ENCODE peak calls at places on chromosome 2, in five cellular contexts. A, M, U, E and W are unnamed samples. For H3K9me3, the result is how much of the 10 kb centered on the place peaks cover.

GRCh38 chr2:113198790-113199612 is 25.2 kb downstream of the PSD4 start:
- DNase-seq in A (no peak), M (peak), U (peak), E (peak), W (no peak)

GRCh38 chr2:107591541-107591940 is 235.2 kb upstream of the RGPD4 start:
- DNase-seq in A (no peak), M (no peak), U (no peak), E (peak), W (no peak)

GRCh38 chr2:110745048-110745447 is 12.7 kb downstream of the ACOXL start:
- DNase-seq in A (no peak), M (no peak), U (no peak), E (no peak), W (no peak)

GRCh38 chr2:98093146-98093545 is 6.2 kb downstream of the VWA3B start:
- DNase-seq in A (no peak), M (no peak), U (no peak), E (no peak), W (no peak)

GRCh38 chr2:149000168-149000938 is 38.1 kb upstream of the LYPD6B start:
- DNase-seq in A (no peak), M (no peak), U (no peak), E (peak), W (no peak)

GRCh38 chr2:20609349-20609994 is 41.4 kb downstream of the HS1BP3 start:
- DNase-seq in A (no peak), M (peak), U (peak), E (peak), W (no peak)

GRCh38 chr2:136424112-136424511 is 306.2 kb upstream of the CXCR4 start:
- DNase-seq in A (no peak), M (no peak), U (no peak), E (no peak), W (no peak)

GRCh38 chr2:148998831-148999200 is 39.7 kb upstream of the LYPD6B start:
- DNase-seq in A (no peak), M (no peak), U (no peak), E (no peak), W (no peak)

GRCh38 chr2:187302146-187302545 is 145.9 kb downstream of the CALCRL start:
- DNase-seq in A (no peak), M (peak), U (no peak), E (no peak), W (no peak)

GRCh38 chr2:234716271-234716670 is 219.4 kb upstream of the ARL4C start:
- DNase-seq in A (no peak), M (no peak), U (no peak), E (no peak), W (no peak)

GRCh38 chr2:85189606-85190270 is 56.5 kb downstream of the TCF7L1 start:
- DNase-seq in A (no peak), M (no peak), U (no peak), E (no peak), W (no peak)

GRCh38 chr2:208064220-208064951 is 39.1 kb upstream of the PLEKHM3 start:
- DNase-seq in A (no peak), M (no peak), U (no peak), E (peak), W (peak)

GRCh38 chr2:20213651-20214565 is 11.0 kb downstream of the SDC1 start:
- DNase-seq in A (no peak), M (no peak), U (peak), E (no peak), W (no peak)

GRCh38 chr2:175864131-175864728 is 137.8 kb downstream of the LNPK start:
- DNase-seq in A (no peak), M (no peak), U (no peak), E (no peak), W (no peak)

GRCh38 chr2:241136191-241136590 is 13.1 kb downstream of the PASK start:
- DNase-seq in A (no peak), M (no peak), U (no peak), E (no peak), W (no peak)

GRCh38 chr2:128503358-128504241 is 184.9 kb upstream of the HS6ST1 start:
- DNase-seq in A (no peak), M (peak), U (peak), E (no peak), W (no peak)

GRCh38 chr2:228417966-228418365 is 236.5 kb upstream of the SPHKAP start:
- DNase-seq in A (no peak), M (no peak), U (no peak), E (peak), W (no peak)

GRCh38 chr2:34547340-34547739 is 948.2 kb upstream of the FAM98A start:
- DNase-seq in A (no peak), M (no peak), U (peak), E (no peak), W (no peak)

GRCh38 chr2:106344302-106344701 is 123.9 kb downstream of the RGPD3 start:
- DNase-seq in A (no peak), M (no peak), U (no peak), E (no peak), W (no peak)

GRCh38 chr2:60957643-60958042 is 59.9 kb upstream of the PEX13 start:
- DNase-seq in A (no peak), M (peak), U (no peak), E (no peak), W (peak)

GRCh38 chr2:119371111-119371510 is 4.3 kb downstream of the DBI start:
- DNase-seq in A (no peak), M (no peak), U (peak), E (no peak), W (no peak)

GRCh38 chr2:224816816-224817215 is 100.7 kb upstream of the CCDC195 start:
- DNase-seq in A (no peak), M (peak), U (no peak), E (peak), W (peak)

GRCh38 chr2:5549061-5549601 is 143.1 kb upstream of the SOX11 start:
- DNase-seq in A (no peak), M (no peak), U (no peak), E (no peak), W (no peak)

GRCh38 chr2:76314621-76315020 is 603.9 kb upstream of the GCFC2 start:
- DNase-seq in A (no peak), M (no peak), U (no peak), E (no peak), W (no peak)
- H3K9me3 ChIP-seq in A (under half), M (under half), U (under half), E (under half), W (under half)

DNA sequence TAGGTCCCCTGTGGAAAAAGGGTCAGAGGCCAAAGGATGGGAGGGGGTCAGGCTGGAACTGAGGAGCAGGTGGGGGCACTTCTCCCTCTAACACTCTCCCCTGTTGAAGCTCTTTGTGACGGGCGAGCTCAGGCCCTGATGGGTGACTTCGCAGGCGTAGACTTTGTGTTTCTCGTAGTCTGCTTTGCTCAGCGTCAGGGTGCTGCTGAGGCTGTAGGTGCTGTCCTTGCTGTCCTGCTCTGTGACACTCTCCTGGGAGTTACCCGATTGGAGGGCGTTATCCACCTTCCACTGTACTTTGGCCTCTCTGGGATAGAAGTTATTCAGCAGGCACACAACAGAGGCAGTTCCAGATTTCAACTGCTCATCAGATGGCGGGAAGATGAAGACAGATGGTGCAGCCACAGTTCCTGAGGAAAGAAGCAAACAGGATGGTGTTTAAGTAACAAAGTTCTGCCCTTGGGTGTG is 165.8 kb downstream of the RPIA start:
- DNase-seq in A (peak), M (no peak), U (no peak), E (no peak), W (no peak)
- H3K9ac ChIP-seq in A (peak), M (no peak), U (no peak), E (no peak), W (no peak)

GRCh38 chr2:3110555-3110954 is 267.1 kb downstream of the EIPR1 start:
- DNase-seq in A (no peak), M (no peak), U (no peak), E (no peak), W (no peak)

GRCh38 chr2:3105814-3106569 is 271.6 kb downstream of the EIPR1 start:
- DNase-seq in A (no peak), M (no peak), U (peak), E (no peak), W (no peak)

GRCh38 chr2:3108105-3108504 is 269.5 kb downstream of the EIPR1 start:
- DNase-seq in A (no peak), M (no peak), U (no peak), E (no peak), W (no peak)

GRCh38 chr2:3108710-3109702 is 268.6 kb downstream of the EIPR1 start:
- DNase-seq in A (no peak), M (no peak), U (no peak), E (no peak), W (no peak)

DNA sequence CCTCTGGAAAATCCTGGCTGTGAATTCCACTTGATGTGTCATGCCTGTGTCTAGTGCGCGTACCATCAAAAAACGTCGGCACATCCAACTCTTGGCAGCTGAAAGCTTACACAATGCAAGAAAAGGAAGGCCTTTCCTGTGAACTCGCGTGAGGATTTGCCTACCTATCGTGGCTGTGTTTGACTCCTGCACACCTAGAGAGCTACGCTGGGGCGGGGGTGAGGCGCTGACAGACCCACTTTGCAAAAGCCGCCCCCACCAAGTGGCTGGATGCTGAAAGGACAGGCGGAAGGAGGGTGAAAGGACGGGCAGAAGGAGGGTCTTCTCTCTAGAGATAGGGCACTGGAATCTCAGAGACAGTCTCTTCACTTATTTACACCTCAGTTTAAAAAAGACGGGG is 270.1 kb downstream of the EIPR1 start:
- DNase-seq in A (no peak), M (no peak), U (peak), E (no peak), W (no peak)
- H3K9me3 ChIP-seq in A (under half), M (under half), U (under half), E (under half), W (under half)

DNA sequence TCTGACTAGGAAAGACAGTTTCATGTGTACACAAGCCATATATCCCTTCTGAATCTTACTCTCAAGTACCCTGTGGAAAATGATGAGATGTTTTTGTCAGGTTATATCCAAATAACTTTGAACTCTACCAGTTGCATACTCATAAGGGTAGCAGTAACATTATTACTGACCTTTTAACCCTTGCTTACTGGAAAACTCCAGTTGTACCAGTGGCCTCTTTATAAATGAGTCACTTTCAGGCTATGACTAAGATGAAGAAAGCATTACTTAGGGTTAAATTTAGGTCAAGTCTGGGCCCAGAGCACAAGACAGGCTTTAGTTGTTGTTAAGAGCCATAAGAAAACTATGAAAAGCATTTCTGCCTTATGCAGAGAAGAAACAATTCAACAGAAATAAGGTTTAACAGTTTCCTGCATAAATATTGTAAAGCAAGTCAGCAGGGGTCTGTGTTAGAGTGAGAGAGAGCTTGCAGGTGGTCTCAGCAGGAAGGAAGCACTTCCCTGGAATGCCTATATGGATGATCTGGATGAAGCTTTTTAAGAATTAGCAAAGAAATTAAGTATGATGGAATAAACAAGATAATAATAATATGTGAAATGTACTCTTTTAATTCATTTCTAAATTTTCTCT is 126.5 kb downstream of the UBE2E3 start:
- DNase-seq in A (no peak), M (peak), U (no peak), E (peak), W (peak)
- H3K9ac ChIP-seq in A (no peak), M (no peak), U (no peak), E (no peak), W (no peak)